ENCODE peak calls at places on chromosomes 12 and 14, in four cellular contexts. One of them, this sample, is unnamed. For H3K27me3, the result is how much of the 10 kb centered on the place peaks cover.

GRCh38 chr14:50383618-50384225 is 13.0 kb downstream of the CDKL1 start:
- DNase-seq in thoracic aorta: no peak
- DNase-seq in CD4-positive, alpha-beta memory T cell: no peak
- DNase-seq in left ventricle myocardium inferior: no peak
- DNase-seq in this sample: no peak

GRCh38 chr12:40031965-40032364 is 73.9 kb downstream of the SLC2A13 start:
- DNase-seq in thoracic aorta: no peak
- DNase-seq in left ventricle myocardium inferior: no peak
- DNase-seq in CD4-positive, alpha-beta memory T cell: no peak
- DNase-seq in this sample: no peak

GRCh38 chr12:114406326-114407033 is 536 bp upstream of the TBX5 start:
- DNase-seq in thoracic aorta: no peak
- DNase-seq in left ventricle myocardium inferior: no peak
- DNase-seq in CD4-positive, alpha-beta memory T cell: no peak
- DNase-seq in this sample: no peak

GRCh38 chr14:70648374-70648773 is 6.7 kb downstream of the TTC9 start:
- DNase-seq in CD4-positive, alpha-beta memory T cell: no peak
- DNase-seq in thoracic aorta: no peak
- DNase-seq in left ventricle myocardium inferior: no peak
- DNase-seq in this sample: no peak

GRCh38 chr14:88611878-88612277 is 49.0 kb downstream of the ZC3H14 start:
- DNase-seq in CD4-positive, alpha-beta memory T cell: no peak
- DNase-seq in thoracic aorta: no peak
- DNase-seq in left ventricle myocardium inferior: no peak
- DNase-seq in this sample: peak

GRCh38 chr12:132174015-132174660 is 29.9 kb downstream of the NOC4L start:
- DNase-seq in thoracic aorta: no peak
- DNase-seq in CD4-positive, alpha-beta memory T cell: no peak
- DNase-seq in left ventricle myocardium inferior: peak
- DNase-seq in this sample: no peak

GRCh38 chr14:25061923-25062321 is 12.0 kb upstream of the STXBP6 start:
- DNase-seq in CD4-positive, alpha-beta memory T cell: no peak
- DNase-seq in thoracic aorta: no peak
- DNase-seq in left ventricle myocardium inferior: no peak
- DNase-seq in this sample: no peak

GRCh38 chr14:92563359-92563758 is 49.8 kb downstream of the RIN3 start:
- DNase-seq in thoracic aorta: no peak
- DNase-seq in left ventricle myocardium inferior: no peak
- DNase-seq in CD4-positive, alpha-beta memory T cell: no peak
- DNase-seq in this sample: peak

GRCh38 chr14:94439453-94440057 is 13.0 kb downstream of the SERPINA11 start:
- DNase-seq in left ventricle myocardium inferior: no peak
- DNase-seq in CD4-positive, alpha-beta memory T cell: no peak
- DNase-seq in thoracic aorta: no peak
- DNase-seq in this sample: no peak

GRCh38 chr12:127677537-127678131 is 589.3 kb upstream of the TMEM132C start:
- DNase-seq in thoracic aorta: peak
- DNase-seq in CD4-positive, alpha-beta memory T cell: peak
- DNase-seq in left ventricle myocardium inferior: peak
- DNase-seq in this sample: peak

GRCh38 chr14:80805136-80805535 is 136.4 kb downstream of the CEP128 start:
- DNase-seq in thoracic aorta: no peak
- DNase-seq in CD4-positive, alpha-beta memory T cell: no peak
- DNase-seq in left ventricle myocardium inferior: no peak
- DNase-seq in this sample: no peak

GRCh38 chr14:55240526-55241178 is 30.6 kb upstream of the FBXO34 start:
- DNase-seq in left ventricle myocardium inferior: no peak
- DNase-seq in thoracic aorta: no peak
- DNase-seq in CD4-positive, alpha-beta memory T cell: no peak
- DNase-seq in this sample: peak

GRCh38 chr14:22231022-22231421 is 358.0 kb downstream of the DAD1 start:
- DNase-seq in left ventricle myocardium inferior: no peak
- DNase-seq in CD4-positive, alpha-beta memory T cell: no peak
- DNase-seq in thoracic aorta: no peak
- DNase-seq in this sample: no peak

GRCh38 chr14:70698288-70698687 is 56.6 kb downstream of the TTC9 start:
- DNase-seq in CD4-positive, alpha-beta memory T cell: no peak
- DNase-seq in thoracic aorta: no peak
- DNase-seq in left ventricle myocardium inferior: peak
- DNase-seq in this sample: peak

GRCh38 chr14:54579606-54580005 is 12.7 kb downstream of the SAMD4A start:
- DNase-seq in left ventricle myocardium inferior: no peak
- DNase-seq in thoracic aorta: no peak
- DNase-seq in CD4-positive, alpha-beta memory T cell: no peak
- DNase-seq in this sample: peak

GRCh38 chr12:98544741-98545140 is 29.4 kb downstream of the TMPO start:
- DNase-seq in CD4-positive, alpha-beta memory T cell: no peak
- DNase-seq in left ventricle myocardium inferior: no peak
- DNase-seq in thoracic aorta: no peak
- DNase-seq in this sample: no peak

GRCh38 chr14:88669346-88669745 is 106.5 kb downstream of the ZC3H14 start:
- DNase-seq in thoracic aorta: no peak
- DNase-seq in CD4-positive, alpha-beta memory T cell: no peak
- DNase-seq in left ventricle myocardium inferior: no peak
- DNase-seq in this sample: no peak

GRCh38 chr12:22101749-22102243 is 55.8 kb downstream of the CMAS start:
- DNase-seq in left ventricle myocardium inferior: no peak
- DNase-seq in thoracic aorta: no peak
- DNase-seq in CD4-positive, alpha-beta memory T cell: no peak
- DNase-seq in this sample: peak

GRCh38 chr12:14845350-14845750 is 2.0 kb upstream of the ART4 start:
- DNase-seq in CD4-positive, alpha-beta memory T cell: peak
- DNase-seq in thoracic aorta: no peak
- DNase-seq in left ventricle myocardium inferior: no peak
- DNase-seq in this sample: peak

GRCh38 chr14:67574806-67575205 is 25.3 kb downstream of the PIGH start:
- DNase-seq in CD4-positive, alpha-beta memory T cell: no peak
- DNase-seq in left ventricle myocardium inferior: no peak
- DNase-seq in thoracic aorta: no peak
- DNase-seq in this sample: no peak

GRCh38 chr14:34364201-34364600 is 97.8 kb downstream of the SPTSSA start:
- DNase-seq in left ventricle myocardium inferior: no peak
- DNase-seq in CD4-positive, alpha-beta memory T cell: no peak
- DNase-seq in thoracic aorta: no peak
- DNase-seq in this sample: no peak

GRCh38 chr14:58639842-58640484 is 2.2 kb downstream of the DACT1 start:
- DNase-seq in left ventricle myocardium inferior: no peak
- DNase-seq in thoracic aorta: no peak
- DNase-seq in CD4-positive, alpha-beta memory T cell: no peak
- DNase-seq in this sample: peak

GRCh38 chr12:119938049-119938667 is 50.9 kb upstream of the BICDL1 start:
- DNase-seq in left ventricle myocardium inferior: peak
- DNase-seq in CD4-positive, alpha-beta memory T cell: peak
- DNase-seq in thoracic aorta: no peak
- DNase-seq in this sample: peak

GRCh38 chr14:33811731-33812130 is 139.1 kb downstream of the EGLN3 start:
- DNase-seq in CD4-positive, alpha-beta memory T cell: no peak
- DNase-seq in left ventricle myocardium inferior: no peak
- DNase-seq in thoracic aorta: no peak
- DNase-seq in this sample: no peak

GRCh38 chr12:3945671-3946070 is 72.5 kb upstream of the PARP11 start:
- DNase-seq in thoracic aorta: no peak
- DNase-seq in left ventricle myocardium inferior: no peak
- DNase-seq in CD4-positive, alpha-beta memory T cell: no peak
- DNase-seq in this sample: no peak

GRCh38 chr12:116591608-116592115 is 32.5 kb downstream of the MAP1LC3B2 start:
- DNase-seq in CD4-positive, alpha-beta memory T cell: no peak
- DNase-seq in left ventricle myocardium inferior: no peak
- DNase-seq in thoracic aorta: no peak
- DNase-seq in this sample: no peak

GRCh38 chr12:108173160-108173559 is 44.1 kb downstream of the WSCD2 start:
- DNase-seq in thoracic aorta: no peak
- DNase-seq in CD4-positive, alpha-beta memory T cell: no peak
- DNase-seq in left ventricle myocardium inferior: no peak
- DNase-seq in this sample: no peak

GRCh38 chr14:85122690-85123089 is 407.3 kb upstream of the FLRT2 start:
- DNase-seq in thoracic aorta: no peak
- DNase-seq in CD4-positive, alpha-beta memory T cell: no peak
- DNase-seq in left ventricle myocardium inferior: no peak
- DNase-seq in this sample: peak

GRCh38 chr14:67934087-67934486 is 114.5 kb downstream of the RAD51B start:
- DNase-seq in left ventricle myocardium inferior: no peak
- DNase-seq in thoracic aorta: no peak
- DNase-seq in CD4-positive, alpha-beta memory T cell: peak
- DNase-seq in this sample: peak

DNA sequence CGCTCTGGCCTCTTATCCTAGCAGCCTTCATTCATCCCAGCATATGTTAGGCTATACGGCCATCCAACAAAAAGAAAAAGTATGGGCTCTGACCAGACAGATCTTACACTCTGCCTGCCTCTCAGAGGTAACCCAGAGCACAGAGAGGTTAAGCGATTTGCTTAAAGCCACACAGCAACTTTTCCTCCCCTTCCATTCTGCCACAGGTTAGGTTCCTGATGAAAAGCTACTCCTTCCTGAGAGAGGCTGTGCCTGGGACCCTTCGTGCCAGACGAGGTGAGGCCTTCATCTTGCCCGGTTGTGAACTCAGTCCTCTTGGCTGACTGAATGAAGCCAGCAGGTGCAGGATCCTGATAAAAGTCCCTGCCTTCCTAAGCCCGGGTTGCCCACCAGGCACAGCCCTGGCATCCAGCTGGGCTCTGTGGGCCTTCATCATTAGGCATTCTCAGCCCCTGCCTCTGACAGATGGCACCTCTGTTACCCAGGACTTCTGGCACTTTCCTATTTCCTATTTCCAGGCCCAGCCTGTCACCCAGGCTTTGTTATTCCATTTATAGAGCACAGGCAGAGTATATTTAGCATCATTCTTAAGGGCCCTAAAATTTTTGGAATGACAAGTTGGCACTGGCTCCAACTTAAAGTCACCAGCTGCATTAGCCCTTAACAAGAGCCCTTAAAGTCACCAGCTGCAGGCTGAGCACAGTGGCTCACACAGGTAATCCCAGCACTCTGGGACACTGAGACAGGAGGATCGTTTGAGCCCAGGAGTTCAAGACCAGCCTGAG is 12.8 kb downstream of the SOAT2 start:
- DNase-seq in thoracic aorta: no peak
- DNase-seq in left ventricle myocardium inferior: no peak
- DNase-seq in CD4-positive, alpha-beta memory T cell: no peak
- DNase-seq in this sample: no peak
- H3K27me3 ChIP-seq in thoracic aorta: under half
- H3K27me3 ChIP-seq in left ventricle myocardium inferior: under half
- H3K27me3 ChIP-seq in CD4-positive, alpha-beta memory T cell: under half
- H3K27me3 ChIP-seq in this sample: under half

GRCh38 chr12:113062502-113063395 is 6.2 kb downstream of the DTX1 start:
- DNase-seq in thoracic aorta: no peak
- DNase-seq in left ventricle myocardium inferior: no peak
- DNase-seq in CD4-positive, alpha-beta memory T cell: no peak
- DNase-seq in this sample: no peak

GRCh38 chr12:113063396-113064350 is 7.1 kb downstream of the DTX1 start:
- DNase-seq in left ventricle myocardium inferior: no peak
- DNase-seq in CD4-positive, alpha-beta memory T cell: no peak
- DNase-seq in thoracic aorta: no peak
- DNase-seq in this sample: no peak

GRCh38 chr12:113065126-113066007 is 8.8 kb downstream of the DTX1 start:
- DNase-seq in left ventricle myocardium inferior: no peak
- DNase-seq in CD4-positive, alpha-beta memory T cell: no peak
- DNase-seq in thoracic aorta: no peak
- DNase-seq in this sample: no peak

GRCh38 chr12:113066806-113067400 is 10.4 kb downstream of the DTX1 start:
- DNase-seq in left ventricle myocardium inferior: no peak
- DNase-seq in CD4-positive, alpha-beta memory T cell: no peak
- DNase-seq in thoracic aorta: no peak
- DNase-seq in this sample: no peak

DNA sequence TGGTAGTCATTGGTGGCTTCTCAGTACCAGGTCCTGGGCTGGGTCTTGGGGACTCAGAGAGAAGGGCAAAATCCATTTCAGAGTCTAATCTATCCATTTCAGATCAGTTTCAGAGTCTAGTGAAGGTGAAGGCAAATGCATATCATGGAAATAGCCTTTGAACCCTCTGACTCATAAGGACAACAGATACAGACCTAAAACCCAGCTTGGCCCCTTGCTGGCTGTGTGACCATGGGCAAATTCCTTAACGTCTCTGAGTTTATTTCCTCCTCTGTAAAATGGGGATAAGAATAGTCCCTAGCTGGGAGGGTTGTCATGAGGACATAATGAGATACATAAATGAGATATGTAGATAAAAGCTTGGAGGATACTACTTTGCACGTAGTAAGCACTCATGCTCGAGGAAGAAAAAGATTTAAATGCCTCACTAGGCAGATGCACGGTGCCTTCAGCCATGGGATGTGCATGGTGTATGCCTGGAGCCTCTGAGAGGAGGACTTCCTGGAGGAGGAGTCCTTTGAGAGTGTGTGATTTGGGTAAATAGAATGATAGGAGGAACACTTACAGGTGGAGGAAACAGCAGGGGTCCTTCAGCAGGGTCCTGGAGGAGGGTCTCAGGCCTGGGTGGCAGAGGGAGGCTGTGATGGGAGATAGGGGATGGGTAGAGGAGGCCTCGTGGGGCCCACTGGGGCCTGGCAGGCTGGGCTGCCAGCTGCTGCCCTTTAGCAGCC is 8.0 kb downstream of the DTX1 start:
- DNase-seq in left ventricle myocardium inferior: no peak
- DNase-seq in thoracic aorta: no peak
- DNase-seq in CD4-positive, alpha-beta memory T cell: no peak
- DNase-seq in this sample: no peak
- H3K27me3 ChIP-seq in left ventricle myocardium inferior: half or more
- H3K27me3 ChIP-seq in thoracic aorta: under half
- H3K27me3 ChIP-seq in CD4-positive, alpha-beta memory T cell: under half
- H3K27me3 ChIP-seq in this sample: under half

DNA sequence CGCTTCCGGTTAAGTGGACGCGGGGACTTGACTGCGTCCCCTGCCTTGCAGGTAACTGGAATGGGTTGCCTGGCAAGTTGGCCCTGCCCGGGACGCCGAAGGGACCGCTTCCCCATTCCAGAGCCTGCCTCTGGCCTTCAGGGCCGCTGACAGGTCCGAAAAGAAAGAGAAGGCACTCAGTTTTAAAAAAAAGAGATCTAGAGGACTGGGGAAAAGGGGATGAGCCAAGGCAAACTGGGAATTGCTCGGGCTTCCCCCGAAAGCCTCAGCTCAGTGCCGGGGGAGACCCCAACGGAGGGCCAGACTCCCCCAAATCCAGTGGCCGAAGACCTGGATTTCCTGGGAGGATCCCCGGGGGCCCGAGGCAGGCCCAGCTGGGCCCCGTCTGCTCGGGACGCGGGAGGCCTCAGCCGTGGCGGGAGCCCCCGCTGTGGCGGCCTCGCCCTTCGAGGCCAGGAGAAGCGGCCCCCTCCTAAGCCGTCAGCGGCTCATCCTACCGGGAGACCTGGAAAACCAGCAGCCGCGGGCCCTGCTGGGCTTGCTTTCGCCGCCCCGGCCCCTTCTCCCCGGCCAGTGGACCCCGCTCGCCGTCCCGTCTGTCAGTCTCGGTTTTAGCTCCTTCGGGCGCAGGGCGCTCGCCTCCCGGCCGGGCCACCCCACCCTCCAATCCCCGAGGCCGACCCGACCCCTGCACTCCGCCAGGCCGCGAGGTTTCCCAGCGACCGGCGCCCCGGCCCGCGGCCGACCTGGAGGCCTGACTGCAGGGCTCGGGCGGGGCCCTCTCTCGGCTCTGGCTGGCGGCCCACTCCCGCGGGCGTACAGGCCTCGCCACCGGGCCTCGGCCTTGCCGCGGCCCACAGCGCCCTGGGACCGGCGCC is 12.5 kb downstream of the OTX2 start:
- DNase-seq in left ventricle myocardium inferior: no peak
- DNase-seq in CD4-positive, alpha-beta memory T cell: no peak
- DNase-seq in thoracic aorta: no peak
- DNase-seq in this sample: no peak
- H3K27me3 ChIP-seq in left ventricle myocardium inferior: half or more
- H3K27me3 ChIP-seq in CD4-positive, alpha-beta memory T cell: under half
- H3K27me3 ChIP-seq in thoracic aorta: under half
- H3K27me3 ChIP-seq in this sample: half or more

GRCh38 chr14:29930283-29930682 is 2.6 kb upstream of the PRKD1 start:
- DNase-seq in left ventricle myocardium inferior: no peak
- DNase-seq in CD4-positive, alpha-beta memory T cell: no peak
- DNase-seq in thoracic aorta: no peak
- DNase-seq in this sample: peak
- H3K27me3 ChIP-seq in left ventricle myocardium inferior: under half
- H3K27me3 ChIP-seq in CD4-positive, alpha-beta memory T cell: under half
- H3K27me3 ChIP-seq in thoracic aorta: under half
- H3K27me3 ChIP-seq in this sample: under half